ENCODE peak calls at places on chromosome 6, in eight cellular contexts. F, E, I, W, Q, O, H and B are unnamed samples.

GRCh38 chr6:91482498-91482897 is 895.6 kb upstream of the MAP3K7 start:
- DNase-seq in F (no peak), E (no peak), I (no peak), W (no peak), Q (no peak), O (no peak), H (no peak), B (no peak)

GRCh38 chr6:42428326-42429041 is 23.2 kb downstream of the TRERF1 start:
- DNase-seq in F (no peak), E (no peak), I (no peak), W (no peak), Q (no peak), O (peak; percentile 70), H (no peak), B (no peak)

GRCh38 chr6:112416885-112417284 is 69.8 kb downstream of the RFPL4B start:
- DNase-seq in F (no peak), E (no peak), I (no peak), W (no peak), Q (no peak), O (no peak), H (no peak), B (no peak)

GRCh38 chr6:170132011-170132521 is 158.8 kb downstream of the DLL1 start:
- DNase-seq in F (no peak), E (no peak), I (no peak), W (peak; percentile 24), Q (peak; percentile 43), O (peak; percentile 39), H (no peak), B (no peak)

GRCh38 chr6:9112548-9112947 is 677.2 kb upstream of the SLC35B3 start:
- DNase-seq in F (no peak), E (no peak), I (no peak), W (no peak), Q (no peak), O (no peak), H (no peak), B (no peak)

GRCh38 chr6:133358598-133358997 is 117.4 kb downstream of the EYA4 start:
- DNase-seq in F (no peak), E (no peak), I (no peak), W (no peak), Q (no peak), O (no peak), H (no peak), B (no peak)

GRCh38 chr6:146029573-146030184 is 817 bp downstream of the GRM1 start:
- DNase-seq in F (no peak), E (no peak), I (no peak), W (no peak), Q (no peak), O (no peak), H (no peak), B (no peak)

GRCh38 chr6:33731751-33732282 is 14.9 kb downstream of the IP6K3 start:
- DNase-seq in F (no peak), E (no peak), I (no peak), W (no peak), Q (no peak), O (peak; percentile 80), H (no peak), B (no peak)